ENCODE peak calls at places on chromosomes 16 and 17, in nine cellular contexts. A, B, J, U, Y, O, F, X and G are unnamed samples.

GRCh38 chr17:50139185-50139783 is 9.3 kb upstream of the SAMD14 start:
- DNase-seq in Y (no peak), U (no peak), X (no peak), J (no peak), F (no peak), A (no peak), O (no peak), B (no peak), G (no peak)

GRCh38 chr17:39735882-39736281 is 1.9 kb upstream of the GRB7 start:
- DNase-seq in J (no peak), F (no peak), O (no peak), U (no peak), A (no peak), B (no peak), Y (no peak), X (no peak), G (no peak)

GRCh38 chr16:28298511-28298878 is 6.2 kb downstream of the SBK1 start:
- DNase-seq in U (no peak), F (no peak), A (peak; percentile 45), J (no peak), Y (no peak), B (no peak), X (no peak), O (no peak), G (no peak)

GRCh38 chr17:46035112-46035818 is 36.2 kb downstream of the STH start:
- DNase-seq in U (no peak), Y (no peak), J (no peak), A (no peak), O (no peak), F (no peak), B (peak; percentile 12), X (no peak), G (no peak)

GRCh38 chr17:78599419-78599818 is 22.2 kb upstream of the DNAH17 start:
- DNase-seq in O (no peak), U (no peak), J (no peak), Y (no peak), X (no peak), A (no peak), F (no peak), B (no peak), G (no peak)

GRCh38 chr17:80898706-80899105 is 92.9 kb upstream of the CHMP6 start:
- DNase-seq in X (no peak), B (no peak), A (no peak), U (no peak), O (no peak), Y (no peak), J (no peak), F (no peak), G (no peak)

GRCh38 chr17:50211249-50212120 is 10.1 kb upstream of the COL1A1 start:
- DNase-seq in F (no peak), Y (no peak), O (no peak), B (no peak), J (no peak), U (no peak), A (no peak), X (peak; percentile 90), G (no peak)

GRCh38 chr17:17971431-17972125 is 622 bp downstream of the TOM1L2 start:
- DNase-seq in J (no peak), A (no peak), X (peak; percentile 45), F (no peak), U (no peak), O (peak; percentile 47), B (no peak), Y (no peak), G (peak; percentile 41)

GRCh38 chr16:27892879-27893278 is 170.6 kb downstream of the GSG1L start:
- DNase-seq in J (no peak), U (no peak), Y (no peak), F (no peak), O (no peak), X (peak; percentile 1), B (no peak), A (no peak), G (no peak)

GRCh38 chr17:79798296-79799173 is 1.7 kb upstream of the CBX8 start:
- DNase-seq in A (no peak), X (peak; percentile 50), B (no peak), F (no peak), O (no peak), U (no peak), J (peak; percentile 53), Y (no peak), G (no peak)

GRCh38 chr16:56424791-56425438 is 430 bp downstream of the AMFR start:
- DNase-seq in Y (peak; percentile 33), B (peak; percentile 12), A (no peak), X (peak; percentile 30), O (no peak), F (no peak), U (no peak), J (peak; percentile 67), G (no peak)